ENCODE peak calls at places on chromosome 1, in nine cellular contexts. F is AG10803, P is breast epithelium, U is fibroblast of mammary gland, R is ovary, A is kidney epithelial cell, S is body of pancreas, E is adrenal gland, J is WERI-Rb-1. L is an unnamed sample.

GRCh38 chr1:182335771-182336170 is 55.8 kb downstream of the GLUL start:
- DNase-seq in P (no peak), S (no peak), F (no peak), A (no peak), U (no peak), J (no peak), E (no peak), R (no peak), L (no peak)

GRCh38 chr1:66446261-66447001 is 87.5 kb upstream of the SGIP1 start:
- DNase-seq in A (peak; percentile 9), F (peak; percentile 74), R (no peak), P (no peak), S (peak; percentile 9), E (peak; percentile 31), U (peak; percentile 80), J (peak; percentile 30), L (peak; percentile 14)

GRCh38 chr1:111198836-111199235 is 1.6 kb downstream of the DENND2D start:
- DNase-seq in J (no peak), A (no peak), U (no peak), R (no peak), E (no peak), S (no peak), P (no peak), F (no peak), L (no peak)

GRCh38 chr1:213679153-213679552 is 308.6 kb upstream of the PROX1 start:
- DNase-seq in F (no peak), S (no peak), E (no peak), A (no peak), J (no peak), U (no peak), R (no peak), P (no peak), L (no peak)

GRCh38 chr1:44108241-44108640 is 10.4 kb upstream of the KLF17 start:
- DNase-seq in J (no peak), E (no peak), F (peak; percentile 53), S (no peak), P (no peak), R (no peak), U (peak; percentile 83), A (peak; percentile 26), L (no peak)

GRCh38 chr1:46152021-46152420 is 19.6 kb upstream of the PIK3R3 start:
- DNase-seq in S (no peak), E (no peak), P (no peak), R (no peak), U (peak; percentile 34), A (no peak), F (peak; percentile 80), J (no peak), L (no peak)

GRCh38 chr1:171468120-171468790 is 17.1 kb upstream of the PRRC2C start:
- DNase-seq in S (no peak), E (no peak), R (no peak), J (no peak), U (peak; percentile 74), P (no peak), F (peak; percentile 34), A (peak; percentile 61), L (no peak)

GRCh38 chr1:109198745-109199144 is 15.0 kb upstream of the SARS1 start:
- DNase-seq in A (no peak), E (peak; percentile 38), S (no peak), P (no peak), R (no peak), J (no peak), F (no peak), U (peak; percentile 67), L (peak; percentile 53)

GRCh38 chr1:115828101-115829022 is 12.6 kb downstream of the NHLH2 start:
- DNase-seq in F (no peak), R (peak; percentile 72), J (peak; percentile 76), U (peak; percentile 57), E (peak; percentile 41), P (no peak), S (peak; percentile 43), A (no peak), L (peak; percentile 5)

GRCh38 chr1:17913326-17914115 is 158.4 kb downstream of the ACTL8 start:
- DNase-seq in J (no peak), U (no peak), E (no peak), P (no peak), S (no peak), R (no peak), F (no peak), A (no peak), L (no peak)

GRCh38 chr1:151553659-151554058 is 13.6 kb downstream of the TUFT1 start:
- DNase-seq in A (no peak), J (no peak), E (no peak), P (no peak), U (peak; percentile 73), R (no peak), S (no peak), F (peak; percentile 75), L (no peak)

GRCh38 chr1:181179980-181180964 is 91.8 kb downstream of the IER5 start:
- DNase-seq in U (peak; percentile 70), R (peak; percentile 66), P (no peak), S (peak; percentile 55), F (peak; percentile 66), E (peak; percentile 26), J (peak; percentile 16), A (no peak), L (peak; percentile 67)

GRCh38 chr1:69568435-69569280 is 936 bp downstream of the LRRC7 start:
- DNase-seq in U (no peak), J (no peak), A (no peak), E (no peak), R (no peak), F (no peak), P (no peak), S (no peak), L (peak; percentile 20)

GRCh38 chr1:222616535-222616934 is 1.4 kb upstream of the MIA3 start:
- DNase-seq in E (peak; percentile 49), J (no peak), S (peak; percentile 60), R (peak; percentile 19), U (peak; percentile 95), F (peak; percentile 99), P (no peak), A (no peak), L (no peak)

GRCh38 chr1:176164014-176164678 is 42.9 kb downstream of the COP1 start:
- DNase-seq in A (no peak), U (no peak), P (no peak), R (no peak), J (no peak), E (no peak), F (no peak), S (no peak), L (no peak)

GRCh38 chr1:223712856-223713494 is 636 bp downstream of the CAPN2 start:
- DNase-seq in P (no peak), F (no peak), E (peak; percentile 39), A (no peak), U (no peak), R (no peak), J (peak; percentile 14), S (no peak), L (no peak)

GRCh38 chr1:37034301-37035013 is at the start of gene GRIK3:
- DNase-seq in U (no peak), F (no peak), S (peak; percentile 10), J (peak; percentile 77), R (no peak), P (no peak), E (no peak), A (no peak), L (no peak)

DNA sequence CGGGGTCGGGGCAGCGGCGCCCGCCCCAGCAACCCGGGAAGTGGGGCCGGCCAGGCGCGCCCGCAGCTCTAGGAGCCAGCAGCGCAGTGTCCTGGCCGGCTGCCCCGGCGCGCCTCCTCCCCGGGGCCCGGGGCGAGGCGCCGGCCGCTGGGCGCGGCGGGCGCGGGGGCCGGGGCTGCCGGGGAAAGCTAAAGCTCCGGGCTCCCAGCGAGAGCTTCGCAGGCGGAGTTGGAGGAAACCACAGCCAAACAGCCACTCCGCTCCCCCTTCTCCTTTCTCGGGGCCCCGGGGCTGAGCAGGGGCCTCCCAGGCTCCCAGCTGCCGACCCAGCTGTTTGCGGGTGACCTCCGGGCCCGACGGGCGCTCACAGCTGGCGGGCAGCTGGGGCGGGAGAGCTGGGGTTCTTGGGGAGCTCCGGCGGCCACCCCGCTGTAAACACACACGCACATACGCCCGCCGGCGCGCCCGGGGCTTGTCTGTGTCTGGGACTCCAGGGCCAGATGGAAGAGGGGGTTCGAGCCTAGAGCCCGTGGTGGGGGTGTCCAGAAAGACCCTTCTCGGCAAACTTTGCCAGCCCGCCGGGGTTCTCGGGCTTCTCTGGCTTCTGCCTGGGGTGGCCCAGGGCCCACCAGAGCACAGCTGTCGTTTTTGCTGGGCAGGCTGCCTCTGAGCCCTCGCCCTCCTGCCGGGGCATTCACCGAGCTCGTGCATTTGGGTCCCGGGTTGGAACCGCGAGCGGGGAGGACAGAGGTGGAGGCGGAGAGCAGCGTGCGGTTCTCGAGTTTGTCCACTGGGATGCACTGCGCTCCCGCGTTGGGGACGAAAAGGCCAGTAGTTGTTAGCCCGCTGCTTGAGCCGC is 1.5 kb downstream of the AJAP1 start:
- DNase-seq in P (no peak), S (peak; percentile 61), R (peak; percentile 87), J (peak; percentile 79), E (peak; percentile 45), A (no peak), U (peak; percentile 43), F (peak; percentile 72), L (peak; percentile 49)
- TF ChIP-seq CTCF in P (peak; percentile 63), S (peak; percentile 34), R (peak; percentile 53), J (peak; percentile 94), E (peak; percentile 58), A (peak; percentile 80), U (peak; percentile 36), F (peak; percentile 72), L (peak; percentile 89)

DNA sequence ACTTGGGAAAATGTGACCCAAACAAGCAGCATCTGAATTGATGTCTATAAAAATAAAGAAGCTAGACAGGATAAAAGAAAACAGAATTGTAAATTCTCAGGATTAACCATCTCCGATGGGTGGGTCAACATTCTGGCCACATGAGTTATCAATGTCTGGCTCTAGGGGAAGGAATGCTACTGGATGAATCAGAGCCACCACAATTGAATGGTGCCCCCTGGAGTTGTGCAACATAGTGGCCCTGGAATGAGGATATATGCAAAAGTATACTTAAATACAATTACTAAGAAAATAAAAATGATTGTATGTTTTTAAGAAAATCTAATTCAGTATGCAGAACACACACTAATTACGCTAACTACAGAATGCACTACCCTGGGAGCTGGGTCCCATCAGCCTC is 185.6 kb downstream of the TGFBR3 start:
- DNase-seq in J (no peak), A (no peak), U (peak; percentile 86), R (no peak), S (no peak), F (peak; percentile 88), P (no peak), E (no peak), L (no peak)
- TF ChIP-seq CTCF in J (no peak), A (peak; percentile 6), U (peak; percentile 48), R (no peak), S (no peak), F (peak; percentile 54), P (no peak), E (no peak), L (no peak)

DNA sequence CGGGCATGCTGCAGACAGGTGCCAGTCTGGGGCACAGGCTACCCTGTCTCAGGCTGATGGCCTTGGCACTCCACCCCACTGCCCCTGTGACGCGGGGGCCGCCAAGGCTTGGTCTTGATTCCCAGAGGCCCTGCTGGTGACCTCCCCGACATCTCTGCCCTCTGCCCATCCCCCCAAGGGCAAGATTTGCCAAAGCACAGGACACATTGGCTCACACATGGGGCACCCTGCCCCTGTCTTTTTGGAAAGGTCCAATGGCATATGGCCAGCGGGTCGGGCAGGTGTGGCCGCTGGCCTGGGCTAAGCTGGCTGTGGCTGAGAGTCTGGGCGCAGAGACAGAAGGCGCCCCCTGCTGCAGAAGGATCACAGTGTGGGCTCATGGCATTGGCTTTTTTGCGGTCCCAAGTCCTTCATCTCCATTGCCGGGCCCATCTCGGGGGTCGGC is 4.6 kb downstream of the MIB2 start:
- DNase-seq in S (no peak), E (no peak), U (no peak), R (no peak), A (no peak), F (no peak), J (peak; percentile 71), P (no peak), L (no peak)
- TF ChIP-seq CTCF in S (no peak), E (peak; percentile 19), U (peak; percentile 24), R (no peak), A (no peak), F (peak; percentile 14), J (peak; percentile 92), P (no peak), L (no peak)

GRCh38 chr1:27643626-27644368 is 8.8 kb upstream of the FGR start:
- DNase-seq in A (no peak), S (peak; percentile 74), E (peak; percentile 79), U (peak; percentile 66), P (no peak), R (no peak), F (peak; percentile 60), J (peak; percentile 66), L (no peak)
- TF ChIP-seq CTCF in A (peak; percentile 84), S (peak; percentile 65), E (peak; percentile 82), U (peak; percentile 90), P (peak; percentile 82), R (no peak), F (peak; percentile 90), J (peak; percentile 85), L (peak; percentile 32)

L was measured in dorsolateral prefrontal cortex.